ENCODE peak calls at places on chromosomes 1 and 21, in ten cellular contexts. T is AG20443; D is DMS79; I is effector CD4-positive, alpha-beta T cell; W is astrocyte of the spinal cord; L is thoracic aorta; B is GM13977; J is stimulated activated CD4-positive, alpha-beta T cell treated with anti-CD3 and anti-CD28 coated beads, Interleukin-12 subunit alpha, Interleukin-12 subunit beta, amount 100 ng/mL, for 48 hours; H is germinal center; R is activated T-helper 1 cell treated with anti-CD3 and anti-CD28 coated beads, Interleukin-12 subunit alpha, Interleukin-12 subunit beta, Interleukin-2, Interleukin-4 antibody, amounts not matched to agents 30 ng/mL and 10 ng/mL and 1 ng/mL, durations not matched to agents 14 hours and 24 hours and 36 hours. M is an unnamed sample.

GRCh38 chr1:44721521-44722361 is 9.2 kb downstream of the RNU5D-1 start:
- DNase-seq in T (peak), D (peak), I (peak), W (peak), L (no peak), B (peak), J (peak), H (peak), R (peak), M (no peak)

GRCh38 chr1:54121482-54122130 is 31.2 kb downstream of the CDCP2 start:
- DNase-seq in T (peak), D (peak), I (peak), W (peak), L (peak), B (peak), J (peak), H (peak), R (peak), M (peak)

GRCh38 chr1:226981386-226981817 is 41.3 kb downstream of the COQ8A start:
- DNase-seq in T (no peak), D (no peak), I (no peak), W (no peak), L (no peak), B (no peak), J (no peak), H (no peak), R (no peak), M (peak)

GRCh38 chr1:201655910-201656669 is 117.2 kb downstream of the NAV1 start:
- DNase-seq in T (peak), D (no peak), I (no peak), W (no peak), L (no peak), B (no peak), J (no peak), H (no peak), R (no peak), M (no peak)

GRCh38 chr1:30444850-30445249 is 278.5 kb downstream of the MATN1 start:
- DNase-seq in T (peak), D (no peak), I (no peak), W (no peak), L (no peak), B (no peak), J (no peak), H (no peak), R (no peak), M (no peak)

GRCh38 chr1:177490786-177491185 is 320.0 kb downstream of the BRINP2 start:
- DNase-seq in T (no peak), D (no peak), I (no peak), W (no peak), L (no peak), B (no peak), J (no peak), H (no peak), R (no peak), M (no peak)

GRCh38 chr1:92968138-92969032 is 7.1 kb upstream of the DIPK1A start:
- DNase-seq in T (peak), D (no peak), I (no peak), W (no peak), L (no peak), B (no peak), J (no peak), H (no peak), R (no peak), M (no peak)

GRCh38 chr1:187689137-187689536 is 860.4 kb downstream of the PLA2G4A start:
- DNase-seq in T (no peak), D (peak), I (no peak), W (peak), L (no peak), B (no peak), J (no peak), H (no peak), R (no peak), M (no peak)

GRCh38 chr1:41404308-41404755 is 43.1 kb downstream of the FOXO6 start:
- DNase-seq in T (no peak), D (peak), I (no peak), W (no peak), L (no peak), B (no peak), J (no peak), H (no peak), R (no peak), M (no peak)

GRCh38 chr1:209048961-209049669 is 534.4 kb upstream of the CAMK1G start:
- DNase-seq in T (peak), D (no peak), I (no peak), W (peak), L (no peak), B (no peak), J (no peak), H (no peak), R (no peak), M (no peak)

GRCh38 chr1:156772728-156773497 is 5.6 kb downstream of the PRCC start:
- DNase-seq in T (no peak), D (no peak), I (no peak), W (no peak), L (no peak), B (no peak), J (no peak), H (no peak), R (no peak), M (no peak)

GRCh38 chr1:998051-998821 is 1.7 kb downstream of the HES4 start:
- DNase-seq in T (peak), D (no peak), I (no peak), W (no peak), L (no peak), B (no peak), J (no peak), H (no peak), R (no peak), M (no peak)

GRCh38 chr1:45516465-45516864 is 5.2 kb downstream of the PRDX1 start:
- DNase-seq in T (no peak), D (no peak), I (no peak), W (no peak), L (no peak), B (no peak), J (no peak), H (no peak), R (no peak), M (no peak)

GRCh38 chr1:63746129-63746864 is 27.5 kb upstream of the ROR1 start:
- DNase-seq in T (peak), D (no peak), I (no peak), W (peak), L (no peak), B (no peak), J (peak), H (no peak), R (peak), M (no peak)

GRCh38 chr1:198937231-198938031 is 298.6 kb downstream of the PTPRC start:
- DNase-seq in T (peak), D (no peak), I (peak), W (peak), L (no peak), B (peak), J (no peak), H (peak), R (peak), M (no peak)

GRCh38 chr21:43277481-43278351 is 108.9 kb downstream of the CRYAA start:
- DNase-seq in T (no peak), D (no peak), I (no peak), W (no peak), L (no peak), B (no peak), J (no peak), H (no peak), R (no peak), M (no peak)

GRCh38 chr1:145918992-145919939 is 749 bp upstream of the PEX11B start:
- DNase-seq in T (peak), D (no peak), I (no peak), W (peak), L (no peak), B (peak), J (no peak), H (peak), R (no peak), M (no peak)

GRCh38 chr1:41482906-41483895 is 1.3 kb downstream of the EDN2 start:
- DNase-seq in T (no peak), D (peak), I (no peak), W (no peak), L (no peak), B (no peak), J (no peak), H (no peak), R (no peak), M (no peak)

GRCh38 chr1:43329995-43330751 is 7.4 kb upstream of the MPL start:
- DNase-seq in T (peak), D (no peak), I (no peak), W (peak), L (peak), B (peak), J (peak), H (no peak), R (peak), M (peak)

GRCh38 chr1:93878501-93878888 is 511 bp downstream of the DNTTIP2 start:
- DNase-seq in T (peak), D (peak), I (peak), W (peak), L (no peak), B (peak), J (peak), H (peak), R (peak), M (peak)

GRCh38 chr1:236421022-236421421 is 26.9 kb downstream of the EDARADD start:
- DNase-seq in T (no peak), D (no peak), I (no peak), W (peak), L (no peak), B (no peak), J (no peak), H (no peak), R (no peak), M (no peak)

GRCh38 chr1:155068599-155068998 is 5.1 kb downstream of the EFNA4 start:
- DNase-seq in T (no peak), D (no peak), I (no peak), W (no peak), L (no peak), B (no peak), J (no peak), H (no peak), R (no peak), M (no peak)

GRCh38 chr21:37119421-37120218 is 46.6 kb downstream of the TTC3 start:
- DNase-seq in T (no peak), D (no peak), I (no peak), W (no peak), L (no peak), B (no peak), J (no peak), H (no peak), R (no peak), M (no peak)

GRCh38 chr1:3015269-3015635 is 6.0 kb upstream of the ACTRT2 start:
- DNase-seq in T (no peak), D (no peak), I (no peak), W (no peak), L (no peak), B (no peak), J (no peak), H (no peak), R (no peak), M (no peak)

GRCh38 chr1:236156512-236157208 is 14.3 kb downstream of the GPR137B start:
- DNase-seq in T (no peak), D (no peak), I (peak), W (no peak), L (no peak), B (peak), J (no peak), H (peak), R (no peak), M (no peak)

GRCh38 chr1:59570524-59570923 is 244.2 kb upstream of the HOOK1 start:
- DNase-seq in T (no peak), D (no peak), I (peak), W (peak), L (no peak), B (no peak), J (peak), H (no peak), R (peak), M (no peak)

GRCh38 chr1:206041640-206042039 is 11.3 kb upstream of the RHEX start:
- DNase-seq in T (no peak), D (no peak), I (no peak), W (no peak), L (no peak), B (peak), J (no peak), H (peak), R (no peak), M (no peak)

GRCh38 chr21:14863745-14864210 is 201.0 kb downstream of the NRIP1 start:
- DNase-seq in T (no peak), D (no peak), I (no peak), W (no peak), L (no peak), B (no peak), J (no peak), H (no peak), R (no peak), M (no peak)

GRCh38 chr1:91011726-91012125 is 10.1 kb downstream of the ZNF644 start:
- DNase-seq in T (peak), D (no peak), I (no peak), W (peak), L (no peak), B (no peak), J (no peak), H (no peak), R (no peak), M (no peak)

GRCh38 chr21:43643193-43643592 is 16.1 kb downstream of the HSF2BP start:
- DNase-seq in T (no peak), D (no peak), I (no peak), W (no peak), L (no peak), B (no peak), J (no peak), H (no peak), R (no peak), M (no peak)

GRCh38 chr1:231315887-231316286 is 21.8 kb downstream of the EXOC8 start:
- DNase-seq in T (peak), D (no peak), I (peak), W (peak), L (no peak), B (peak), J (peak), H (peak), R (peak), M (no peak)

GRCh38 chr1:117632269-117633067 is 26.6 kb downstream of the TENT5C start:
- DNase-seq in T (no peak), D (peak), I (no peak), W (no peak), L (no peak), B (no peak), J (no peak), H (no peak), R (no peak), M (no peak)

GRCh38 chr1:87826639-87827345 is 498.1 kb downstream of the LMO4 start:
- DNase-seq in T (peak), D (no peak), I (no peak), W (peak), L (no peak), B (peak), J (no peak), H (peak), R (no peak), M (no peak)

GRCh38 chr1:151989131-151989868 is 4.4 kb downstream of the S100A10 start:
- DNase-seq in T (peak), D (no peak), I (peak), W (peak), L (no peak), B (no peak), J (no peak), H (no peak), R (no peak), M (no peak)

GRCh38 chr1:192524223-192524622 is 51.4 kb upstream of the RGS1 start:
- DNase-seq in T (peak), D (no peak), I (no peak), W (peak), L (no peak), B (no peak), J (no peak), H (no peak), R (no peak), M (no peak)